ENCODE peak calls at places on chromosomes 2 and 18, in six cellular contexts. T is IMR-90, E is dorsolateral prefrontal cortex, U is body of pancreas, R is GM23248, Z is right cardiac atrium. V is an unnamed sample.
A peak's percentile ranks its signal among the peaks of the same experiment; 100 is the strongest.

GRCh38 chr18:61635901-61636528 is 256.8 kb downstream of the RNF152 start:
- DNase-seq in E (peak; percentile 41), Z (peak; percentile 74), T (peak; percentile 63), R (peak; percentile 75), U (peak; percentile 69), V (peak; percentile 10)

GRCh38 chr2:72973566-72974435 is 56.5 kb downstream of the EMX1 start:
- DNase-seq in R (peak; percentile 80), T (peak; percentile 58), E (peak; percentile 59), Z (peak; percentile 65), U (peak; percentile 67), V (peak; percentile 35)

GRCh38 chr18:41647914-41648313 is 307.1 kb upstream of the PIK3C3 start:
- DNase-seq in R (no peak), T (no peak), Z (no peak), U (no peak), E (no peak), V (no peak)

GRCh38 chr2:109014476-109014875 is 25.5 kb upstream of the EDAR start:
- DNase-seq in U (no peak), E (no peak), R (no peak), Z (no peak), T (no peak), V (no peak)

GRCh38 chr18:10101293-10101701 is 187.5 kb downstream of the VAPA start:
- DNase-seq in E (no peak), Z (peak; percentile 69), T (no peak), U (peak; percentile 45), R (peak; percentile 66), V (peak; percentile 44)

GRCh38 chr2:145286716-145287115 is 766.8 kb upstream of the ZEB2 start:
- DNase-seq in T (no peak), E (no peak), U (no peak), R (no peak), Z (no peak), V (no peak)

GRCh38 chr2:148816176-148816575 is 58.9 kb upstream of the KIF5C start:
- DNase-seq in T (no peak), E (no peak), Z (no peak), R (no peak), U (no peak), V (no peak)

GRCh38 chr18:8824846-8825245 is 119.5 kb downstream of the MTCL1 start:
- DNase-seq in U (no peak), Z (no peak), E (no peak), T (no peak), R (no peak), V (no peak)

GRCh38 chr2:46937457-46937856 is 21.9 kb upstream of the MCFD2 start:
- DNase-seq in Z (no peak), T (no peak), E (no peak), U (no peak), R (peak; percentile 47), V (no peak)

GRCh38 chr2:623384-623922 is 53.8 kb downstream of the TMEM18 start:
- DNase-seq in E (no peak), Z (no peak), T (no peak), R (no peak), U (no peak), V (no peak)

GRCh38 chr18:69998523-69998987 is 50.9 kb upstream of the CD226 start:
- DNase-seq in T (no peak), E (no peak), Z (peak; percentile 48), R (no peak), U (no peak), V (no peak)

GRCh38 chr2:139622691-139623090 is 842.5 kb upstream of the NXPH2 start:
- DNase-seq in R (no peak), T (no peak), Z (no peak), U (no peak), E (no peak), V (no peak)

GRCh38 chr18:35949090-35949489 is 23.4 kb upstream of the RMP24 start:
- DNase-seq in T (no peak), Z (no peak), E (no peak), R (no peak), U (no peak), V (no peak)

GRCh38 chr2:113208995-113209868 is 35.5 kb downstream of the PSD4 start:
- DNase-seq in E (no peak), Z (no peak), T (peak; percentile 65), R (no peak), U (no peak), V (peak; percentile 21)

GRCh38 chr2:212052412-212053159 is 486.0 kb downstream of the ERBB4 start:
- DNase-seq in R (no peak), Z (no peak), E (no peak), U (no peak), T (peak; percentile 94), V (no peak)

GRCh38 chr2:54249629-54250028 is 6.4 kb downstream of the TSPYL6 start:
- DNase-seq in U (no peak), Z (no peak), R (no peak), T (no peak), E (no peak), V (no peak)

GRCh38 chr2:238158807-238159539 is at the start of gene ERFE:
- DNase-seq in U (peak; percentile 29), Z (peak; percentile 69), R (peak; percentile 69), T (peak; percentile 33), E (no peak), V (peak; percentile 54)

GRCh38 chr2:240212425-240213225 is 72.2 kb upstream of the OTOS start:
- DNase-seq in T (no peak), R (no peak), Z (no peak), U (no peak), E (no peak), V (no peak)

GRCh38 chr18:35515460-35516130 is 17.8 kb upstream of the INO80C start:
- DNase-seq in Z (no peak), R (peak; percentile 40), T (no peak), U (no peak), E (no peak), V (no peak)

GRCh38 chr2:100259106-100259505 is 63.2 kb downstream of the LONRF2 start:
- DNase-seq in Z (no peak), R (no peak), T (no peak), E (no peak), U (no peak), V (no peak)

GRCh38 chr2:201327678-201328077 is 29.5 kb downstream of the FLACC1 start:
- DNase-seq in T (no peak), R (no peak), E (no peak), U (no peak), Z (no peak), V (no peak)

GRCh38 chr18:48619016-48619415 is 80.2 kb downstream of the CTIF start:
- DNase-seq in E (no peak), T (peak; percentile 66), R (no peak), Z (no peak), U (no peak), V (no peak)

GRCh38 chr2:29923110-29923721 is 1.8 kb upstream of the ALK start:
- DNase-seq in R (peak; percentile 79), U (peak; percentile 66), T (peak; percentile 54), Z (peak; percentile 84), E (peak; percentile 78), V (peak; percentile 37)

GRCh38 chr2:134446431-134447091 is 192.7 kb downstream of the MGAT5 start:
- DNase-seq in E (no peak), Z (no peak), R (peak; percentile 64), T (peak; percentile 47), U (no peak), V (peak; percentile 60)

DNA sequence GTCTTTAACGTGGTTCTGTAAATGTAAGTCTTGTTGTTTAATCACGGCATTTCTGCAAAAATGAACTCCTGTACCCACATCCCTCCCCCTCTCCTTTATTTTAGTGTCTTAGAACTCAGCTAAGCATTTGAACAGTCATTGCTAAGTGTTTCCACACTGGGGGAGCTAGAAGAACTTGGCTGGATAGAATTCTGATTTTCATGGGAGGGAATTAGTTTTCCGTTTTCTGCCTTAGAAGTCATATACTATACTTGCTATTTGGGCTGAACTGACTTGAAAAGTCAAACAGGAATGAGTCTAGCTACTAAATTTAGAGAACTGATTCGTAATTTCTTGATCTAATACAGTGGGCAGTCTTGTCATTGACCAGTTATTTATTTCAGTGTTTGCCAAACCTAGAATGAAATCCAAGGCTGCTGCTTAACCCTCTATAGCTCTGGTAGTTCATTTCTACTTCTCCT is 61.1 kb downstream of the FMNL2 start:
- DNase-seq in E (no peak), R (peak; percentile 76), T (peak; percentile 12), U (no peak), Z (no peak), V (no peak)
- H3K4me3 ChIP-seq in E (peak overlapping the region; percentile 25), R (peak overlapping the region; percentile 74), T (no peak overlapping the region), U (no peak overlapping the region), Z (peak overlapping the region; percentile 52), V (peak overlapping the region; percentile 36)

DNA sequence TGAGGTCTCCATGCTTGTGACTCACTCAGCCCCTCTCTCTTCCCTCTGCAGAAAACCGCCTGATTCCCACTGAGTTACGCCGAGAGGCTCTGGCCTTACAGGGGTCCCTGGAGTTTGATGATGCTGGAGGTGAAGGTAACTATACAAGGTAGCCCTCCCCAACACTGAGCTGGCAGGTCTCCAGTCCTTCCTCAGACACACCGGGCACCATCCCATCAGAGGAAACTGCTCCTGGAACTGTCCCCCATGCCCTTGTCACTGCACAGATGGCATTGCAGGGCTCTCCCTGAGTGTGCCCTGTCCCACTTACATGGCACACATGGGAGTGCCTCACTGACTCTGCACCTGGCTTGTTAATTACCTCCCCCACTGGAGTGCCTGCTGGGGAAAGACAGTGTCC is 1.9 kb downstream of the IMP4 start:
- DNase-seq in Z (no peak), R (no peak), E (no peak), U (no peak), T (no peak), V (no peak)
- H3K4me3 ChIP-seq in Z (no peak overlapping the region), R (no peak overlapping the region), E (no peak overlapping the region), U (no peak overlapping the region), T (no peak overlapping the region), V (no peak overlapping the region)

GRCh38 chr18:6431659-6432318 is 17.1 kb upstream of the L3MBTL4 start:
- DNase-seq in T (no peak), U (no peak), E (no peak), R (no peak), Z (no peak), V (no peak)
- H3K4me3 ChIP-seq in T (no peak overlapping the region), U (no peak overlapping the region), E (no peak overlapping the region), R (no peak overlapping the region), Z (no peak overlapping the region), V (no peak overlapping the region)

GRCh38 chr18:34492652-34493051 is 217.4 kb upstream of the DTNA start:
- DNase-seq in U (no peak), E (no peak), T (no peak), Z (no peak), R (peak; percentile 30), V (no peak)
- H3K4me3 ChIP-seq in U (peak overlapping the region; percentile 36), E (peak overlapping the region; percentile 81), T (no peak overlapping the region), Z (peak overlapping the region; percentile 82), R (peak overlapping the region; percentile 84), V (peak overlapping the region; percentile 29)

GRCh38 chr18:23155537-23155936 is 20.3 kb downstream of the CABLES1 start:
- DNase-seq in R (peak; percentile 59), T (no peak), Z (no peak), E (no peak), U (no peak), V (no peak)

GRCh38 chr18:23156134-23156533 is 20.8 kb downstream of the CABLES1 start:
- DNase-seq in R (no peak), T (no peak), U (no peak), E (no peak), Z (no peak), V (no peak)

GRCh38 chr18:23158058-23158457 is 22.8 kb downstream of the CABLES1 start:
- DNase-seq in R (no peak), U (no peak), Z (no peak), T (no peak), E (no peak), V (no peak)

GRCh38 chr18:23162473-23162872 is 27.2 kb downstream of the CABLES1 start:
- DNase-seq in E (no peak), Z (no peak), R (no peak), T (no peak), U (no peak), V (no peak)

GRCh38 chr18:23158884-23159820 is 23.9 kb downstream of the CABLES1 start:
- DNase-seq in T (no peak), Z (no peak), R (no peak), U (no peak), E (no peak), V (no peak)
- H3K4me3 ChIP-seq in T (no peak overlapping the region), Z (no peak overlapping the region), R (no peak overlapping the region), U (no peak overlapping the region), E (no peak overlapping the region), V (no peak overlapping the region)

V was measured in MG63.